ENCODE peak calls at places on chromosomes 5 and 9, in five cellular contexts. C is epithelial cell of esophagus; D is NCI-H446; T is fibroblast of pulmonary artery; U is stimulated activated CD8-positive, alpha-beta memory T cell treated with anti-CD3 and anti-CD28 coated beads, Interleukin-4, amount 100 ng/mL, for 4 hours. X is an unnamed sample.

GRCh38 chr9:104118916-104119315 is 24.8 kb downstream of the SMC2 start:
- DNase-seq in C (no peak), U (no peak), D (no peak), T (no peak), X (no peak)

GRCh38 chr9:23123048-23123632 is 676.5 kb downstream of the DMRTA1 start:
- DNase-seq in U (no peak), C (peak), D (peak), T (peak), X (no peak)

GRCh38 chr9:129160712-129161533 is 17.1 kb downstream of the IER5L start:
- DNase-seq in C (no peak), D (no peak), U (no peak), T (peak), X (no peak)

GRCh38 chr5:126794157-126794828 is 17.4 kb downstream of the LMNB1 start:
- DNase-seq in C (no peak), T (no peak), D (no peak), U (no peak), X (no peak)

GRCh38 chr5:157930710-157931109 is 71.8 kb upstream of the CLINT1 start:
- DNase-seq in C (no peak), T (no peak), U (no peak), D (peak), X (peak)

GRCh38 chr9:113635586-113635985 is 172.1 kb downstream of the RGS3 start:
- DNase-seq in T (no peak), D (no peak), U (no peak), C (no peak), X (no peak)

GRCh38 chr5:141040093-141040762 is 10.9 kb upstream of the PCDHB1 start:
- DNase-seq in C (peak), T (peak), D (peak), U (no peak), X (no peak)

GRCh38 chr5:1933364-1934055 is 50.8 kb upstream of the IRX4 start:
- DNase-seq in T (no peak), U (no peak), C (no peak), D (no peak), X (no peak)

GRCh38 chr9:7967851-7968250 is 168.3 kb upstream of the DMAC1 start:
- DNase-seq in C (peak), D (no peak), U (no peak), T (no peak), X (no peak)

GRCh38 chr5:93018461-93018860 is 562.6 kb downstream of the NR2F1-AS1 start:
- DNase-seq in U (no peak), C (peak), D (no peak), T (peak), X (no peak)

GRCh38 chr5:54772232-54773168 is 212.9 kb downstream of the ESM1 start:
- DNase-seq in C (peak), U (no peak), T (no peak), D (no peak), X (no peak)

GRCh38 chr5:1008451-1009358 is at the start of gene NKD2:
- DNase-seq in C (no peak), D (no peak), U (no peak), T (no peak), X (peak)

GRCh38 chr5:127418378-127418777 is 99.1 kb upstream of the PRRC1 start:
- DNase-seq in D (no peak), U (no peak), C (no peak), T (no peak), X (no peak)

GRCh38 chr5:60826653-60827052 is 17.4 kb downstream of the ELOVL7 start:
- DNase-seq in C (no peak), U (no peak), D (no peak), T (no peak), X (no peak)

X was measured in stomach.